ENCODE peak calls at places on chromosomes 7 and 10, in five cellular contexts. E, Q, K, A and Z are unnamed samples.

GRCh38 chr7:67764312-67764711 is 767.7 kb downstream of the TYW1 start:
- DNase-seq in Q (no peak), A (no peak), K (no peak), E (no peak), Z (no peak)

GRCh38 chr7:132368246-132368900 is 207.9 kb downstream of the PLXNA4 start:
- DNase-seq in K (no peak), Q (peak), A (no peak), E (no peak), Z (no peak)

GRCh38 chr10:123974406-123974805 is 82.8 kb upstream of the CPXM2 start:
- DNase-seq in K (no peak), A (no peak), E (no peak), Q (peak), Z (no peak)

GRCh38 chr10:73758704-73759511 is 14.7 kb downstream of the SEC24C start:
- DNase-seq in K (no peak), Q (no peak), E (no peak), A (no peak), Z (no peak)

GRCh38 chr7:50359995-50360925 is 55.7 kb downstream of the IKZF1 start:
- DNase-seq in Q (no peak), E (no peak), K (peak), A (no peak), Z (no peak)

GRCh38 chr7:102264367-102264891 is 22.2 kb upstream of the SH2B2 start:
- DNase-seq in E (no peak), Q (no peak), K (no peak), A (no peak), Z (no peak)

GRCh38 chr7:111835066-111835465 is 272.8 kb upstream of the IMMP2L start:
- DNase-seq in E (no peak), A (no peak), Q (no peak), K (peak), Z (no peak)

GRCh38 chr10:67815571-67816059 is 22.4 kb downstream of the DNAJC12 start:
- DNase-seq in E (no peak), K (no peak), A (peak), Q (no peak), Z (no peak)

GRCh38 chr7:6614941-6615737 is at the start of gene ZNF853:
- DNase-seq in E (no peak), A (no peak), Q (no peak), K (peak), Z (peak)

GRCh38 chr10:501596-501995 is 187.9 kb downstream of the DIP2C start:
- DNase-seq in A (no peak), K (no peak), Q (no peak), E (no peak), Z (no peak)

GRCh38 chr7:129781856-129782256 is 170.3 kb downstream of the NRF1 start:
- DNase-seq in K (peak), Q (no peak), A (no peak), E (no peak), Z (peak)

GRCh38 chr7:92749327-92749730 is 87.0 kb downstream of the CDK6 start:
- DNase-seq in K (no peak), Q (no peak), E (no peak), A (no peak), Z (no peak)

GRCh38 chr10:22927661-22928403 is at the start of gene ARMC3:
- DNase-seq in A (peak), E (peak), Q (peak), K (peak), Z (peak)

GRCh38 chr7:105454058-105454739 is 65.5 kb upstream of the SRPK2 start:
- DNase-seq in A (no peak), E (no peak), K (no peak), Q (no peak), Z (no peak)

GRCh38 chr10:22681783-22682183 is 32.6 kb downstream of the PIP4K2A start:
- DNase-seq in A (peak), E (no peak), K (no peak), Q (no peak), Z (no peak)

GRCh38 chr7:105316578-105317375 is 71.9 kb downstream of the SRPK2 start:
- DNase-seq in K (no peak), E (no peak), A (no peak), Q (no peak), Z (no peak)

DNA sequence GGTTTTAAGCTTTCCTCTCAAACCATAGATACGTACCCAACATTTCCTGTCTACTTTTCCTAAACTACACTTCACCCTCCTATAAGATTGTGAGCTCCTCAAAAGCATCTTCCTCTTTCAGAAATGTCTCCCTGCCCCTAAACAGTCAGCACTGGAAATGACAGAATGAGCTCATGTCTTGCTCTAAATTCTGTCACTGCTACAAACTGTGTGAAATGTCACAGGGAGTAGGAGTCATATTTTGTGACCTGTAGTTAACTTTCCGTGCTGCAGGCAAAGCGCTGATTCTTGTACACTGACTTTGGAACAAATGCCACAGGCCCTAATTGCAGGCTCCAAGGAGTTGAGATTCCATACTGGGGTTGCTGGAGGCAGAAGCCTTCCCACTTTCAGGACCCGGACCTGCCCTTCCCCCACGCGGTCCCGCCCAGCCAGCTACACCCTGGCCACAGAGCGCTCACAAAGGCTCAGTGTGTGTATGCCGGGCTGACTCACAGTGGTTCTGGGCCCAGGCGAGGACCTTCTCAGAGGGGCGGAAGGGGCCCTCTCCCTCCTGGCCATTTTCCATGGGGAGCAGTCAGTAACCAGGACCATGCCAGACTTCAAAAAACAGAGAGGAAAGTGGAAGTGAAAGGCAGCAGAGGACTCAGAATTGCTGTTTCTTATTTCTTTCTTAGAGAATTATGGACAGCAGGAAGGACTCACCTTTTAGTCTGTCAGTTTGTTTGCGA is 24.1 kb downstream of the SCD start:
- DNase-seq in K (no peak), A (peak), Q (peak), E (peak), Z (peak)
- H3K4me3 ChIP-seq in K (no peak), A (peak), Q (no peak), E (peak), Z (peak)

GRCh38 chr7:99098317-99098823 is 45.5 kb downstream of the SMURF1 start:
- DNase-seq in E (no peak), A (no peak), Q (no peak), K (no peak), Z (no peak)
- H3K27ac ChIP-seq in E (peak), A (peak), Q (peak), K (no peak), Z (peak)

GRCh38 chr10:103665439-103665838 is 171.9 kb downstream of the NEURL1 start:
- DNase-seq in K (no peak), E (no peak), A (no peak), Q (no peak), Z (no peak)

GRCh38 chr10:103661951-103662405 is 168.5 kb downstream of the NEURL1 start:
- DNase-seq in A (no peak), E (no peak), K (no peak), Q (no peak), Z (no peak)

GRCh38 chr10:103661198-103661950 is 167.9 kb downstream of the NEURL1 start:
- DNase-seq in E (no peak), K (no peak), Q (peak), A (no peak), Z (peak)

GRCh38 chr10:103666109-103666508 is 172.6 kb downstream of the NEURL1 start:
- DNase-seq in E (no peak), K (peak), Q (peak), A (no peak), Z (peak)

DNA sequence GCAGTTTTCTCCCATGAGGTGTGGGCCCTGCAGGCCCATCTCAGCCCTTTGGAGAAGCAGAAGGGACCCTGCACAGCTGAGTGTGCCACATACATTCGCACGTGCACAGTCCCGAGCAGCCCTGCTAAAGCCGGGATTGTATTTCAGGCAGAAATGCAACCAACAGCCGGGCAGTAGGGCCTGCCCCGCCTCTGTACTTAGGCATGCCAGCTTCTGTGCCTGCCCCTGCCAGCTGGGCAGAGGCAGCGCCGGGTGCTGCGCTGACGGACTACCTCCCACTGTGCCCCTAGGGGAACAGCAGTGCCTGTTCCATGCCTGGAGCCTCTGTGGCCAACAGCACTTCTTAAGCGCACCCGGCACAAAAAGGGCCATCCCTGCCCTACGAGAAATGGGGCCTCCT is 170.3 kb downstream of the NEURL1 start:
- DNase-seq in K (no peak), Q (no peak), A (no peak), E (peak), Z (no peak)
- TF ChIP-seq CTCF in K (no peak), Q (no peak), A (no peak), E (peak), Z (no peak)

GRCh38 chr10:5523796-5524574 is 776 bp upstream of the CALML3 start:
- DNase-seq in E (no peak), A (no peak), Q (no peak), K (no peak), Z (no peak)
- H3K4me3 ChIP-seq in E (no peak), A (no peak), Q (no peak), K (no peak), Z (no peak)

DNA sequence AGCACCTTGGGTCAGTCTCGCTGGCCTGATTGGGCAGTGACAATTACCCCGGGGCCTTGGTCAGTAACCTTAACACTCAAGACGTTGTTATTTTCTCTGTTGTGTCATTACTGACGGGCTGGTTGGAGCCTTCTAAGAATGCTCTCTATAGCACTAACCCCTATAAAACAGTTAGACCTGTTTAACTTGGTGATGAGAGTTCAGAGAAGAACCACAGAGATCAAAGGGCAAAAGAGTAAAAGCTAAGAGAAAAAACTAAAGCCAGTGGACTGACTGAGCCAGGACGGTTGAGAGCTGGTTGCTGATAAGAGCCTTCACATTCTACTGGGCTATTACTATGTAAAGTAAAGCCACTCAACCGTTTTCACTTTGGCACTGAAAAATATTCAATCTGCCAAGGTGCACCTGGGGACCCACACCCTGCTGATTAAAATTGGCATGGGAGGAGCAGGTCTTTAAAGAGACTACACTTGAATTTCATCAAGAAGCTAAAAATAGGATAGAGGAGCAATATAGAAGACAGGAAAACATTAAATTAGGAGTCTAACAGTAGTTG is 13.6 kb upstream of the ITGB1 start:
- DNase-seq in A (no peak), E (no peak), Q (peak), K (no peak), Z (no peak)
- H3K27ac ChIP-seq in A (peak), E (no peak), Q (peak), K (no peak), Z (peak)

DNA sequence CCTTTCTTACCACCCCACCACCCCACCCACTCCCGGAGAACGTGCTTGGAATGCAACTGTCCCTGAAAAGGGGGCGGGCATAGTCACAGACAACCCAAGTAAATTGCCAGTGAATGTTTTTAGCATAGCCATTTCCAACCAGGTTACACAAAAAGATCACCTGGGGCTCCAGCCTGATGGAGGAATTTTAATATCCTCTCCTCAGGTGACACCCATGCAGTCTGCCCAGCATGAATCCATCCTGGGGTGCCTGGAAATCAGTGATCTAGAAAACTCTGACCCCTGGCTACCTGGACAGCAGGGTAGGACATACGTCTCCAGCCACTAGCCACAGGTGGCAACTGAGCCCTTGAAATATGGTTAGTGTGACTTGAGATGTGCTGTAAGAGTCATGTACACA is 61.1 kb downstream of the SORBS1 start:
- DNase-seq in K (no peak), E (no peak), A (no peak), Q (no peak), Z (peak)
- TF ChIP-seq CTCF in K (no peak), E (no peak), A (no peak), Q (no peak), Z (no peak)

DNA sequence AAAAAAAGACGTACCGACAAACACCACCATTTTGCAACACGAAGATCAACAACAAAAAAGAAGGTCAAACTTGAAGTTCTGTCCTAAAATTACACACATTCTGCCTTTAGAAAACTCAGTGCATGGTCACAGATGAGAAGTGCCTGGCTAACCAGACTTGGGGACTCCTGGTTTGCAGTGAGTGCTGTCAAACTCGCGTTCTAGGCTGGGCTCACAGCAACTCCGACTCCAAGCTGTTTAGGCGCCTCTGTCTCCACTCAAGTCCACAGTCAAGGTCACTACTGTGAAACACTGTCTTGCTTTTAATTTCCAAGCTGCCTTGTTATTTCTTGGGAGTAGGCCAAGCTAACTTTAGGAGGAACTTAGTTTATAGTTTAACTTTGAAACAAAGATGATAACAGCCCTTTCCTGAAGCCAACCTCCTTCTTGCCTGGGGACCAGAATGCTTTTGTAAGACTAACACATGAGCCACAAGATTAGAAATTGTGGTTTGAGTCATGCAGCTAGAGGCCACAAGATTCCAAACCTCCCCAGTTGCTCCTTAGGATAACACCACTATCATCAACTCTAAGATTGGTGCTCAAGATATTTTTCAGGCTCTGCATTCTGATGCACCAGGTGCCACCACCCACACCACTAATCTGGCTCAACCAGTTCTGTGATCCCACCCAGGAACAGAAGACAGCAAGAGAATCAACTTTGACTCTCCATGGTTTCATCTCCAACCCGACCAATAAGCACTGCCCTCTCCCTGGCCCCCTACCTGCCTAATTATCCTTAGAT is 1.1 kb upstream of the DNAAF5 start:
- DNase-seq in E (no peak), K (no peak), Q (peak), A (no peak), Z (no peak)
- H3K4me3 ChIP-seq in E (peak), K (peak), Q (no peak), A (peak), Z (peak)

GRCh38 chr7:134667899-134668298 is 21.2 kb downstream of the BPGM start:
- DNase-seq in K (no peak), A (no peak), E (no peak), Q (no peak), Z (no peak)

GRCh38 chr7:134660242-134660785 is 13.7 kb downstream of the BPGM start:
- DNase-seq in K (no peak), E (no peak), A (no peak), Q (no peak), Z (no peak)

GRCh38 chr7:134660961-134661376 is 14.3 kb downstream of the BPGM start:
- DNase-seq in Q (no peak), E (no peak), A (no peak), K (no peak), Z (no peak)

GRCh38 chr7:134662166-134662870 is 15.7 kb downstream of the BPGM start:
- DNase-seq in Q (no peak), A (no peak), K (no peak), E (no peak), Z (no peak)

DNA sequence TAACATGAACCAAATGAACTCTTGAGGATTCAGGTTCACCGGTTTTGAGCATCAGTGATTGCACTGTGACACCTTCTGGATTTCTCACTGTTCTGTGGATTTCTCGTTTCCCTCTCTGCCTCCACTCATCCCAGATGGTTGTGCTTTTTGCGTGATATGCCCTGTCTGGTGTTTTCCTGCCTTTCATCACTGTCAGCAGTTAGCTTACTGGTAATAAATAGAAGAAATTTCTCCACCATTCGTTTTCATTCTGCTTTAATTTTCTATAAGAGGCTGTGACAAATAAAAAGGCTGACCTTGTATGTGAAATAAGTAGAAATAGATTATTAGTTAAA is 16.2 kb downstream of the BPGM start:
- DNase-seq in K (no peak), A (no peak), E (no peak), Q (no peak), Z (no peak)
- H3K27ac ChIP-seq in K (peak), A (no peak), E (no peak), Q (no peak), Z (no peak)

GRCh38 chr7:27377988-27378387 is 135.4 kb downstream of the EVX1 start:
- DNase-seq in K (no peak), A (no peak), Q (no peak), E (no peak), Z (peak)
- TF ChIP-seq CTCF in K (no peak), A (peak), Q (no peak), E (no peak), Z (peak)